ENCODE peak calls at places on chromosomes 2 and 18, in nine cellular contexts. B, Y, R, V, K, F, T, W and G are unnamed samples.

GRCh38 chr18:4391859-4392258 is 63.2 kb downstream of the DLGAP1 start:
- DNase-seq in Y (no peak), T (peak), K (no peak), R (no peak), F (no peak), W (no peak), V (no peak), B (no peak), G (no peak)

GRCh38 chr2:217164008-217164407 is 304.1 kb upstream of the TNP1 start:
- DNase-seq in B (no peak), T (no peak), R (no peak), Y (no peak), K (no peak), V (no peak), W (no peak), F (no peak), G (no peak)

GRCh38 chr2:65054749-65055426 is 1.3 kb upstream of the CEP68 start:
- DNase-seq in B (no peak), T (no peak), F (no peak), Y (no peak), V (no peak), K (no peak), R (no peak), W (no peak), G (no peak)

GRCh38 chr2:2112416-2113131 is 218.5 kb downstream of the MYT1L start:
- DNase-seq in Y (no peak), F (no peak), W (no peak), B (no peak), V (no peak), R (no peak), T (no peak), K (no peak), G (no peak)

GRCh38 chr2:218839430-218839829 is 7.8 kb upstream of the PRKAG3 start:
- DNase-seq in T (no peak), F (peak), R (no peak), K (no peak), W (peak), Y (no peak), B (no peak), V (no peak), G (no peak)

GRCh38 chr2:65033178-65033577 is 23.0 kb upstream of the CEP68 start:
- DNase-seq in B (no peak), T (peak), V (no peak), Y (no peak), R (no peak), F (no peak), K (no peak), W (no peak), G (no peak)

GRCh38 chr2:178946494-178946893 is 103.4 kb downstream of the CCDC141 start:
- DNase-seq in F (no peak), B (no peak), Y (no peak), K (no peak), T (no peak), V (no peak), R (no peak), W (no peak), G (no peak)

GRCh38 chr2:157785866-157786662 is 90.1 kb downstream of the ACVR1 start:
- DNase-seq in W (peak), V (no peak), K (no peak), T (no peak), B (no peak), F (no peak), Y (no peak), R (no peak), G (no peak)

GRCh38 chr2:64797881-64798590 is 144.3 kb upstream of the SERTAD2 start:
- DNase-seq in T (no peak), Y (no peak), B (no peak), V (no peak), W (no peak), R (no peak), K (no peak), F (no peak), G (no peak)

GRCh38 chr2:195538937-195539336 is 118.1 kb upstream of the SLC39A10 start:
- DNase-seq in W (no peak), B (no peak), F (no peak), T (peak), K (no peak), R (no peak), V (no peak), Y (no peak), G (no peak)

GRCh38 chr18:37408676-37409305 is 156.8 kb downstream of the CELF4 start:
- DNase-seq in T (no peak), K (no peak), Y (no peak), R (no peak), B (no peak), F (no peak), W (no peak), V (no peak), G (no peak)

GRCh38 chr2:71889991-71890684 is 257.5 kb downstream of the CYP26B1 start:
- DNase-seq in B (peak), F (peak), K (peak), V (no peak), Y (no peak), T (no peak), W (peak), R (no peak), G (no peak)

GRCh38 chr2:54577035-54577434 is 120.9 kb downstream of the SPTBN1 start:
- DNase-seq in B (no peak), W (no peak), R (no peak), V (no peak), T (no peak), K (no peak), Y (no peak), F (no peak), G (no peak)

GRCh38 chr2:100856732-100857131 is 36.8 kb downstream of the NPAS2 start:
- DNase-seq in B (no peak), W (no peak), K (no peak), T (no peak), Y (peak), F (no peak), R (no peak), V (no peak), G (no peak)

GRCh38 chr2:114192362-114192761 is 250.1 kb upstream of the DPP10 start:
- DNase-seq in W (no peak), T (no peak), Y (no peak), B (no peak), F (no peak), K (no peak), V (no peak), R (no peak), G (no peak)

GRCh38 chr2:9738718-9739496 is 104.4 kb upstream of the TAF1B start:
- DNase-seq in W (no peak), V (no peak), B (no peak), K (no peak), F (no peak), Y (peak), T (no peak), R (no peak), G (no peak)

GRCh38 chr2:166126014-166126639 is 1.7 kb downstream of the SCN1A start:
- DNase-seq in Y (no peak), T (no peak), B (no peak), K (no peak), F (no peak), R (no peak), W (no peak), V (no peak), G (no peak)

GRCh38 chr2:112706170-112706664 is 14.6 kb upstream of the NT5DC4 start:
- DNase-seq in V (no peak), Y (no peak), W (peak), T (no peak), B (no peak), K (no peak), F (no peak), R (no peak), G (no peak)

GRCh38 chr2:62457555-62457954 is 48.4 kb downstream of the TMEM17 start:
- DNase-seq in R (peak), B (no peak), K (no peak), F (no peak), V (no peak), Y (no peak), W (no peak), T (no peak), G (no peak)

GRCh38 chr2:70946832-70947442 is 11.2 kb downstream of the ATP6V1B1 start:
- DNase-seq in W (peak), T (peak), B (peak), F (peak), V (peak), Y (peak), K (peak), R (peak), G (no peak)

GRCh38 chr18:49491534-49491856 is 4.5 kb upstream of the C18orf32 start:
- DNase-seq in K (no peak), R (no peak), T (no peak), V (no peak), Y (no peak), B (no peak), F (no peak), W (no peak), G (no peak)

GRCh38 chr2:113282747-113283533 is 4.2 kb upstream of the PAX8 start:
- DNase-seq in F (no peak), V (peak), Y (peak), W (no peak), R (no peak), B (peak), K (peak), T (no peak), G (peak)

GRCh38 chr2:18180031-18180610 is 301.7 kb downstream of the KCNS3 start:
- DNase-seq in Y (no peak), K (no peak), T (no peak), F (no peak), W (no peak), B (no peak), V (no peak), R (no peak), G (no peak)

GRCh38 chr18:29248856-29249255 is 1071.9 kb upstream of the CDH2 start:
- DNase-seq in T (no peak), F (no peak), W (no peak), R (no peak), Y (no peak), K (no peak), V (no peak), B (no peak), G (no peak)

GRCh38 chr2:108978709-108979111 is 10.3 kb downstream of the EDAR start:
- DNase-seq in T (no peak), F (no peak), V (peak), W (no peak), K (no peak), B (no peak), R (no peak), Y (no peak), G (no peak)

GRCh38 chr2:137168564-137168963 is 403.2 kb downstream of the THSD7B start:
- DNase-seq in Y (no peak), B (no peak), V (no peak), K (no peak), R (no peak), T (no peak), F (no peak), W (peak), G (no peak)

GRCh38 chr2:137161250-137161649 is 395.9 kb downstream of the THSD7B start:
- DNase-seq in R (no peak), F (no peak), B (no peak), T (no peak), Y (no peak), V (no peak), W (peak), K (no peak), G (no peak)

GRCh38 chr2:137167651-137168050 is 402.3 kb downstream of the THSD7B start:
- DNase-seq in T (no peak), Y (no peak), V (no peak), R (no peak), W (no peak), F (no peak), B (no peak), K (no peak), G (no peak)

GRCh38 chr2:137165968-137166367 is 400.6 kb downstream of the THSD7B start:
- DNase-seq in Y (no peak), B (no peak), F (no peak), K (peak), R (no peak), W (no peak), T (no peak), V (no peak), G (no peak)
- TF ChIP-seq CTCF in Y (no peak), B (no peak), F (no peak), K (no peak), R (no peak), W (no peak), T (no peak), V (no peak), G (no peak)

DNA sequence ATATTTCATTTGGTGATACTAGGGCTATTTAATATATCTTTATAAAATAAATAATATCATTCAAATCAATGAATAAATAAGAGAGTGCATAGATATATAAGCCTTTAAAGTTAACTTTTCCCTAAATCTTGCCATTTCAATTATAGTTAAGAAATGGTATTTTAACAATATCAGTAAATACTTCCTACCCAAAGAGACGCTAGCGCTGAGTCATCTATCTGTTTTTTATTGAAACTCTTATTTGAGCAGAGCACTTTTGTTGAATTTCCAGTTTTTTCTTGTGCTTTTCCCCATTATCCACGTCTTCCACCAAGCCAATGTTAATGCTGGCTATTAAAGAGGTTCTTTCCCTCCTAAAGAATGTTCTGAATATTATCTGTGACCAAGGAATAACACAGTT is 639.3 kb downstream of the DSC3 start:
- DNase-seq in F (no peak), B (no peak), T (no peak), Y (no peak), V (no peak), K (no peak), W (no peak), R (no peak), G (no peak)
- TF ChIP-seq CTCF in F (no peak), B (no peak), T (no peak), Y (no peak), V (no peak), K (no peak), W (no peak), R (no peak), G (no peak)

DNA sequence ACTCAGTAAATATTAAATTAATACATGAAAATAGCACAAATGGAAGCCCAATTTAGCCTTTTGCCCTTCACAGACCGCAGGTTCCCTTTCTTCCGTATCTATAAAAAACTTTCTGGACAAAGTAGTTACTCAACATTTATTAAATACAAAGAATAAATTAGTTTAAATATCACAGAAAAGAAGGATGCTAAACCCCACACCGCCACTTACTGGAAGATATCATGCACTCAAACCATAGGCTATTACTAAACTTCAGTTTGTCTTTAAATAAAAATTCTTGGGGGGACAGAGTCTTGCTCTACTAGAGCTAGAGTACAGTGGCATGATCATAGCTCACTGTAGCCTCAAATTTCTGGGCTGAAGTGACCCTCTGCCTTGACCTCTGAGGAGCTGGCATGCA is 120.7 kb upstream of the FHL2 start:
- DNase-seq in F (no peak), Y (no peak), V (no peak), W (no peak), T (no peak), B (no peak), K (no peak), R (no peak), G (no peak)
- TF ChIP-seq CTCF in F (peak), Y (no peak), V (no peak), W (peak), T (no peak), B (no peak), K (no peak), R (no peak), G (no peak)

GRCh38 chr2:202067589-202067988 is 5.5 kb upstream of the KIAA2012 start:
- DNase-seq in R (no peak), F (no peak), B (no peak), W (no peak), Y (no peak), V (no peak), K (no peak), T (no peak), G (no peak)

GRCh38 chr2:202072737-202073396 is at the start of gene KIAA2012:
- DNase-seq in B (no peak), W (no peak), F (no peak), R (no peak), K (no peak), V (peak), T (no peak), Y (no peak), G (no peak)

GRCh38 chr2:202069189-202070050 is 3.6 kb upstream of the KIAA2012 start:
- DNase-seq in V (no peak), Y (peak), W (no peak), F (no peak), B (no peak), K (no peak), T (no peak), R (no peak), G (peak)

GRCh38 chr2:202071107-202071506 is 1.9 kb upstream of the KIAA2012 start:
- DNase-seq in W (no peak), R (no peak), Y (no peak), V (no peak), K (no peak), T (no peak), F (no peak), B (no peak), G (no peak)

GRCh38 chr2:202072226-202072625 is 829 bp upstream of the KIAA2012 start:
- DNase-seq in V (peak), Y (no peak), T (peak), F (no peak), W (no peak), R (no peak), K (no peak), B (no peak), G (peak)
- TF ChIP-seq CTCF in V (peak), Y (no peak), T (peak), F (peak), W (peak), R (no peak), K (no peak), B (no peak), G (peak)

DNA sequence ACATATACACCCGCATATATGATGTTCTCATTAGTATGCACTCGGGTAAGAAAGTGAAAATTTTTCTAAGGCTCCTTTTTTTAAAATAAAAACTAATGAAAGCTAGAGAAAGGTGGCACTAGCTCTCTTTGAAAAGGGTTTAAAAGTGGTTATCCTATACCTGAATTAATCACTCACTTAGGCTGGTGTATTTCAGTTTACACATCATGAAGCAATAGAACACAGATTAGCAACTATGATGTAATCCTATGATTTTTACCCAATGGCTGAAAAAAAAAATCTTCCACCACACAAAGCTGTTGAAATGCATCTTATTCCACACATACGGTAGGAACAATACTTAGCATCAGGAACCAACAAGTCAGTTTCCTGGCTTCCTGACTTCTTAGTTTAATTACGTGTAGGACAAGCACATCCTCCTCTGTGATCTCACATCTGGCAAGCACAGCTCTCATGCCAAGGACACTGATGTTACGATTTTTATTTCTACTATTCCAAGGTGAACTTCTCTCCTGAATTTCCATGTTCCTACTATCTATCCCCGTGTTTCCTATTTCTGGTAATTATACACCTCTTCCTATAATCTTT is 374.1 kb downstream of the NCKAP5 start:
- DNase-seq in Y (no peak), V (no peak), B (no peak), W (no peak), K (no peak), F (no peak), T (no peak), R (no peak), G (no peak)
- TF ChIP-seq CTCF in Y (no peak), V (no peak), B (no peak), W (no peak), K (no peak), F (no peak), T (no peak), R (no peak), G (no peak)

GRCh38 chr2:59932341-59932740 is 621.1 kb downstream of the BCL11A start:
- DNase-seq in T (peak), V (peak), F (no peak), K (no peak), W (no peak), R (no peak), Y (no peak), B (no peak), G (no peak)

GRCh38 chr2:59930430-59930829 is 623.0 kb downstream of the BCL11A start:
- DNase-seq in R (no peak), B (no peak), F (no peak), W (no peak), K (no peak), V (no peak), Y (no peak), T (peak), G (no peak)

GRCh38 chr2:59935005-59935404 is 618.4 kb downstream of the BCL11A start:
- DNase-seq in R (no peak), T (peak), F (no peak), K (no peak), W (no peak), B (no peak), Y (no peak), V (no peak), G (no peak)

GRCh38 chr2:59936031-59936430 is 617.4 kb downstream of the BCL11A start:
- DNase-seq in V (no peak), F (no peak), Y (no peak), R (no peak), T (no peak), W (no peak), B (no peak), K (no peak), G (no peak)

DNA sequence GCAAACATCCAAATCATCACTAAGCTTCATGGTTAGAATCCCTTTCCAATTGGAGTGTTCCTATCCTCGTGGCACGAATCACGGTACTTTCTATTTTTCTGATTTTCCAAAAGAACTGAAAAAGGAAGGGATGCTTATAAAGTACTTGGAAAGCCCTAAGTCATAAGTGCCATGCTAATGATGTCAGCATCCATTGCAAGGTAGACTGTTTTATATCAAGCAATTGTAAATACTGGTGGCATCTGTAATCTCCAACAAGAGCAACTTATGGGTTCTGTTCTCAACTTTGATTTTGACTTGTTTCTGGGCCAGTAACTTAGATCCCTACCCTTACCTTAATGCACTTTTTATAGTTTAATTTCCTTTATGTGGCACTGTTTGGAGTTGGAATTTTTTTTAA is 619.5 kb downstream of the BCL11A start:
- DNase-seq in B (no peak), K (no peak), T (no peak), V (no peak), W (no peak), R (no peak), Y (no peak), F (no peak), G (no peak)
- TF ChIP-seq CTCF in B (no peak), K (no peak), T (no peak), V (no peak), W (no peak), R (no peak), Y (no peak), F (no peak), G (no peak)

GRCh38 chr2:200305797-200306718 is at the start of gene SPATS2L:
- DNase-seq in R (peak), T (peak), V (peak), F (peak), K (peak), W (peak), B (peak), Y (peak), G (peak)
- TF ChIP-seq CTCF in R (no peak), T (no peak), V (peak), F (no peak), K (peak), W (peak), B (no peak), Y (peak), G (no peak)

GRCh38 chr2:185208261-185208660 is 530.3 kb upstream of the FSIP2 start:
- DNase-seq in K (no peak), B (no peak), F (no peak), V (peak), Y (peak), W (no peak), T (peak), R (no peak), G (peak)
- TF ChIP-seq CTCF in K (no peak), B (no peak), F (no peak), V (peak), Y (no peak), W (no peak), T (peak), R (no peak), G (peak)

GRCh38 chr2:223100061-223100511 is 48.1 kb downstream of the KCNE4 start:
- DNase-seq in W (peak), K (no peak), V (no peak), B (no peak), R (peak), Y (peak), F (no peak), T (no peak), G (no peak)
- TF ChIP-seq CTCF in W (no peak), K (no peak), V (no peak), B (no peak), R (no peak), Y (no peak), F (no peak), T (no peak), G (no peak)

DNA sequence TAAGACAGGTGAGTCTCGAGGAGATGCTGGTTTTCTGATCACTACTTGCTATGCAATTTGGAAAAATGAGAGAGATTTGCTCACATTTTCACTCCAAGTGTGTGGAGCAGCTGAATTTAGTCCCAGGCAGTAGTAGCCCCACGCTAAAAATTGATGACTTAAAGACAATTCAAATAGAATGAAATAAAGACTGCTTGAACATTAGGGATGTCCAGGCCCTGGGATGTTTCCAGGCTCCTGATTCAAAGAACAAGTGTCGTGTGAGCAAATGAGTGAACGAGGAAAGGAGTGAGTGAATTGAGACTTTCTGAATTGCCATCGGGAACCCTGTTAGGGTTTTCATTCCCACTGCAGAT is 37.3 kb upstream of the MRPL19 start:
- DNase-seq in R (no peak), V (no peak), Y (no peak), T (no peak), F (no peak), W (no peak), B (no peak), K (no peak), G (no peak)
- TF ChIP-seq CTCF in R (no peak), V (no peak), Y (no peak), T (peak), F (no peak), W (peak), B (no peak), K (no peak), G (no peak)